ENCODE peak calls at places on chromosomes 5 and 9, in ten cellular contexts. W is stomach, D is spleen, E is breast epithelium, I is transverse colon, B is sigmoid colon, M is GM12891, V is HepG2, G is SK-N-SH, R is H1. H is an unnamed sample.

GRCh38 chr5:142644640-142645361 is 41.1 kb downstream of the FGF1 start:
- DNase-seq in R (no peak), E (no peak), V (no peak), D (no peak), B (peak; percentile 75), G (no peak), M (no peak), W (no peak), I (peak; percentile 13), H (no peak)

GRCh38 chr9:87354176-87354575 is 143.5 kb upstream of the DAPK1 start:
- DNase-seq in D (no peak), M (no peak), E (no peak), W (no peak), I (no peak), G (no peak), B (no peak), R (no peak), V (no peak), H (no peak)

GRCh38 chr9:130331061-130331460 is 65.5 kb downstream of the HMCN2 start:
- DNase-seq in W (no peak), R (no peak), D (no peak), I (no peak), V (no peak), M (no peak), B (no peak), E (no peak), G (no peak), H (no peak)

GRCh38 chr5:135177591-135177990 is 143.6 kb upstream of the PITX1 start:
- DNase-seq in M (no peak), D (no peak), R (no peak), E (no peak), I (no peak), W (no peak), B (no peak), G (no peak), V (no peak), H (no peak)

GRCh38 chr5:168047669-168048111 is 243.8 kb upstream of the WWC1 start:
- DNase-seq in W (peak; percentile 47), G (peak; percentile 54), E (no peak), M (no peak), I (no peak), B (no peak), V (no peak), R (no peak), D (no peak), H (peak; percentile 24)

GRCh38 chr9:104984994-104985393 is 57.0 kb upstream of the ABCA1 start:
- DNase-seq in M (no peak), E (no peak), G (peak; percentile 53), I (no peak), V (no peak), R (no peak), D (no peak), B (no peak), W (no peak), H (no peak)

GRCh38 chr5:174531782-174532191 is 192.6 kb upstream of the MSX2 start:
- DNase-seq in I (no peak), M (no peak), W (no peak), V (no peak), R (no peak), D (no peak), G (no peak), E (no peak), B (no peak), H (no peak)

GRCh38 chr9:75918154-75918553 is 27.7 kb downstream of the PCSK5 start:
- DNase-seq in D (no peak), V (no peak), I (no peak), E (no peak), B (no peak), M (no peak), G (no peak), R (no peak), W (no peak), H (no peak)

GRCh38 chr5:131005963-131006684 is 158.9 kb downstream of the HINT1 start:
- DNase-seq in V (peak; percentile 15), I (no peak), D (no peak), R (no peak), M (no peak), E (no peak), W (no peak), G (no peak), B (no peak), H (peak; percentile 47)

GRCh38 chr9:88313364-88314220 is 74.7 kb upstream of the SPIN1 start:
- DNase-seq in G (no peak), M (no peak), E (no peak), W (no peak), D (no peak), I (no peak), B (peak; percentile 12), R (peak; percentile 38), V (no peak), H (peak; percentile 80)

GRCh38 chr9:135504262-135505229 is 4.1 kb downstream of the MRPS2 start:
- DNase-seq in W (peak; percentile 63), V (peak; percentile 55), B (peak; percentile 74), E (no peak), M (peak; percentile 69), R (no peak), G (peak; percentile 83), D (peak; percentile 82), I (peak; percentile 52), H (peak; percentile 82)
- TF ChIP-seq POLR2AphosphoS5 in W (no peak), V (no peak), B (no peak), E (no peak), M (no peak), R (peak; percentile 76), G (no peak), D (peak; percentile 48), I (no peak), H (peak; percentile 19)

DNA sequence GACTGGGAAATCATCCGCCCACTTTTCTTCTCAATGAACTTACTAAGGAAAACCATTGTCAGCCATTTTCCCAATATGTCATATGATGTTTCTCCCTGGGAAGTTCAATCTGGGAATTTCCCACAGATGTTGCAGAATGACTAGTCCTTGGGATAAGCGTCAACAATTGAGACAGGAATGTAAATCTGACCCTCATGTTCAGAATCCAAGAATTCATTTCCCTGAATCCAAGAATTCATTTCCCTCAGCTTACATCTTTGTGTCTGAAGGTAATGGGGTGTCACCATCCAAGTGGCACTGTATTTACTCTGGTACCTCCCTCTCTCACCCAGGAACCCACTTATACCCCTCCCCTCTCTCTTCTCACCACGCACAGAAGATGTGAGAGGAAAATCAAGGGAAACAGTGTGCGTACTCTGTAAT is 7.4 kb downstream of the KLF9 start:
- DNase-seq in I (no peak), G (no peak), B (no peak), D (no peak), V (no peak), W (no peak), M (no peak), R (no peak), E (no peak), H (peak; percentile 34)
- TF ChIP-seq POLR2AphosphoS5 in I (peak; percentile 51), G (no peak), B (peak; percentile 1), D (no peak), V (no peak), W (peak; percentile 67), M (no peak), R (no peak), E (no peak), H (no peak)

GRCh38 chr9:37486256-37486615 is 488 bp downstream of the POLR1E start:
- DNase-seq in I (no peak), E (no peak), B (no peak), R (no peak), M (no peak), V (no peak), W (no peak), G (no peak), D (no peak), H (no peak)

GRCh38 chr9:37486616-37487544 is 1.1 kb downstream of the POLR1E start:
- DNase-seq in D (no peak), R (no peak), V (no peak), B (peak; percentile 86), G (peak; percentile 23), E (peak; percentile 48), I (peak; percentile 31), W (no peak), M (no peak), H (no peak)

GRCh38 chr9:37480759-37481158 is 5.0 kb upstream of the POLR1E start:
- DNase-seq in I (no peak), B (no peak), D (no peak), E (no peak), W (no peak), G (no peak), M (no peak), V (no peak), R (no peak), H (no peak)

DNA sequence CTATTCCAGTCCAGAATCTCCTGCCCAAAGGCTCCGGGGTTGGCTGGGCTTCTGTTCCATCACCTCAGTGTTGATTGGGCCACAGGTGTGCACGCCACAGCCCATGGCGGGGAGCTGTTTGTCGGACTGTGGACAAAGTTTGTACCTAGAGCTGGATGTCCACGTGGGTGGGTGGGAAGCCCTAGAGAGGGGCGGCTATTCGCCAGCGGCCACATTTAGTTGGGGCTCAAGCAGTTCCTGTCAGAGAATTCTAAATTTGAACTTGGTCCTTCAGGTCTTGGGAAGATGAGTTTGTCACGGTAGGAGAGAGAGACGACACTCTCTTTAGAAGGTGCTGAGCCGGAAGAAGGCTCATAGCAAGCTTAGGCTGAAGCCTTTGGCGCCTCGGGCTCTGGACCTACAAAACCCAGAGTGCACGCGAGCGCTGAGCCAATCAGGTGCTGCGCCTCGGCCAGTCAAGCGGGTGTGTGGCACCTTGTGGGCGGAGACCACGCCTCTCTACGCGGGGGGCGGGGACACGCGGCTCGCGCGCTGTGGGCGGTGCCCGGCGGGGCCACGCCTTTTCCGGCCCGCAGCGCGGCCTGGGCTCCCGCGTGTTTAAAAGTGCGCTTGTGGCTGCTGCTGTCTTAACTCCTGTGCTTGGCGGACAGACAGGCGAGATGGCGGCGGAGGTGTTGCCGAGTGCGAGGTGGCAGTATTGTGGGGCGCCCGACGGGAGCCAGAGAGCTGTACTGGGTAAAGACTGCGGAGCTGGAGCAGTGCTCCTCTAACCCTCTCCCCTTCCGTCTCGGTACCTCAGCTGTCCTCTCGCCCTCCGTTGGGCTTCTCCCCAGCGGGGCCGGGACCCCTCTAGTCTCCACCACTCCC is at the start of gene POLR1E:
- DNase-seq in D (peak; percentile 99), E (peak; percentile 95), B (peak; percentile 97), G (peak; percentile 97), R (peak; percentile 91), I (peak; percentile 97), M (peak; percentile 95), W (peak; percentile 98), V (peak; percentile 92), H (peak; percentile 98)
- TF ChIP-seq POLR2AphosphoS5 in D (peak; percentile 91), E (peak; percentile 87), B (peak; percentile 85), G (peak; percentile 76), R (peak; percentile 76), I (peak; percentile 89), M (peak; percentile 84), W (peak; percentile 91), V (peak; percentile 94), H (peak; percentile 94)

DNA sequence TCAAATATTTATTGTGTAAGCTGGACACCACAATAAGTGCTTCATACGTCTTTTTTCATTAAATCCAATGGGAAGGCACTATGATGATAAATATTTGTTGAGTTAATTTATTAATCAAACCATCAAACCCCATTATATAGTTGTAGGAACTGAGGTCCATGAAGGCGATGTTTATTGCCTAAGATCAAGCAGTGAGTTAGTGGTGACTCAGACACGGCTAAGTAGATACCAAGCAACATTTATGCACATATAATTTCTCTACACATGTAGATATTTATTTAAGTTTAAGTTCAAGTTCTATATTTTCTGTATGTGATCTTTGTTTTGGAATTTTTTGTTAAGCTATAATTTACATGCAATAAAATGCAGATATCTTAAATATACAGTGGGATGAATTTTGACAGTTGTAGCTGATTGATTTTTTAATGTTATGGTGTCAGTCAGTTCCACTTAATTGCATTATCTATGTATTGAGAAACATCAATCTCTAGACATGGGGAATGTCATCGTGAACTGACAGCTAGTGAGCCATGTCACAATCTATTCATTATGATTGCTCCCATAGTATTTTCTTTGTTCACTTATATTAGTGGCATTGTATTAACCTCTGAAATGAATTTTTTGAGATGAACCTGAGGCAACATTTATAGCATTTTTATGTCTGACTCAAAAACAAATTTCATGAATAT is 12.0 kb upstream of the GARNL3 start:
- DNase-seq in V (no peak), M (no peak), I (no peak), G (no peak), D (no peak), W (no peak), B (no peak), R (no peak), E (no peak), H (no peak)
- TF ChIP-seq POLR2AphosphoS5 in V (no peak), M (no peak), I (no peak), G (no peak), D (no peak), W (no peak), B (no peak), R (no peak), E (no peak), H (no peak)